ENCODE peak calls at places on chromosomes 7 and 10, in four cellular contexts. Q is astrocyte, X is endothelial cell of umbilical vein, B is fibroblast of lung. F is an unnamed sample.

GRCh38 chr10:30821269-30821993 is 191.9 kb upstream of the LYZL2 start:
- DNase-seq in Q (peak), X (peak), B (peak), F (no peak)

GRCh38 chr7:27235387-27236052 is 7.1 kb upstream of the EVX1 start:
- DNase-seq in Q (no peak), X (no peak), B (peak), F (no peak)

GRCh38 chr10:102112210-102112817 is 7.9 kb downstream of the LDB1 start:
- DNase-seq in Q (no peak), X (no peak), B (no peak), F (no peak)

GRCh38 chr7:116726713-116727431 is 54.9 kb downstream of the MET start:
- DNase-seq in Q (no peak), X (no peak), B (no peak), F (no peak)

GRCh38 chr7:76053461-76053860 is 5.6 kb downstream of the MDH2 start:
- DNase-seq in Q (no peak), X (no peak), B (no peak), F (no peak)

GRCh38 chr10:126160971-126161630 is 227.2 kb downstream of the ADAM12 start:
- DNase-seq in Q (no peak), X (no peak), B (no peak), F (no peak)

GRCh38 chr10:121572857-121573540 is 25.2 kb downstream of the FGFR2 start:
- DNase-seq in Q (no peak), X (no peak), B (no peak), F (no peak)

GRCh38 chr7:122006687-122007086 is 133.7 kb downstream of the PTPRZ1 start:
- DNase-seq in Q (no peak), X (no peak), B (no peak), F (peak)

GRCh38 chr7:28068811-28069216 is 111.8 kb downstream of the JAZF1 start:
- DNase-seq in Q (no peak), X (no peak), B (no peak), F (no peak)

GRCh38 chr10:130230036-130230435 is 93.8 kb downstream of the GLRX3 start:
- DNase-seq in Q (no peak), X (no peak), B (no peak), F (no peak)

GRCh38 chr7:44051611-44052220 is 7.2 kb downstream of the DBNL start:
- DNase-seq in Q (no peak), X (no peak), B (no peak), F (no peak)

GRCh38 chr10:11446895-11447294 is 164.6 kb downstream of the USP6NL start:
- DNase-seq in Q (no peak), X (no peak), B (no peak), F (no peak)

GRCh38 chr10:9302142-9302746 is 1247.8 kb downstream of the GATA3 start:
- DNase-seq in Q (peak), X (peak), B (peak), F (peak)

GRCh38 chr10:122954731-122955050 is 664 bp upstream of the C10orf88 start:
- DNase-seq in Q (no peak), X (no peak), B (no peak), F (no peak)

GRCh38 chr10:84118395-84119006 is 20.8 kb upstream of the GHITM start:
- DNase-seq in Q (no peak), X (no peak), B (no peak), F (no peak)

GRCh38 chr10:78830062-78830974 is 238.4 kb upstream of the ZMIZ1 start:
- DNase-seq in Q (peak), X (no peak), B (peak), F (no peak)

GRCh38 chr10:112650588-112651030 is 203.6 kb downstream of the VTI1A start:
- DNase-seq in Q (peak), X (peak), B (peak), F (no peak)

GRCh38 chr7:100642534-100642907 is 1.2 kb upstream of the TFR2 start:
- DNase-seq in Q (no peak), X (no peak), B (no peak), F (no peak)

GRCh38 chr7:55485501-55486171 is 86.7 kb downstream of the VOPP1 start:
- DNase-seq in Q (no peak), X (no peak), B (no peak), F (no peak)

GRCh38 chr10:22646291-22646926 is 68.0 kb downstream of the PIP4K2A start:
- DNase-seq in Q (peak), X (no peak), B (peak), F (no peak)

GRCh38 chr7:38330861-38331709 is 57.6 kb upstream of the TARP start:
- DNase-seq in Q (no peak), X (no peak), B (no peak), F (no peak)

GRCh38 chr10:103224133-103224532 is 21.6 kb upstream of the RPEL1 start:
- DNase-seq in Q (no peak), X (no peak), B (no peak), F (no peak)

GRCh38 chr10:74743401-74743800 is 83.0 kb upstream of the KAT6B start:
- DNase-seq in Q (no peak), X (no peak), B (no peak), F (no peak)

GRCh38 chr10:102780246-102780645 is 36.5 kb downstream of the WBP1L start:
- DNase-seq in Q (peak), X (no peak), B (peak), F (no peak)

GRCh38 chr7:149454006-149454405 is 6.9 kb downstream of the ZNF777 start:
- DNase-seq in Q (no peak), X (no peak), B (no peak), F (no peak)

GRCh38 chr7:129550673-129551360 is 48.5 kb downstream of the SMKR1 start:
- DNase-seq in Q (no peak), X (no peak), B (no peak), F (no peak)

GRCh38 chr7:47877336-47877735 is 70.9 kb downstream of the PKD1L1 start:
- DNase-seq in Q (no peak), X (no peak), B (no peak), F (no peak)

GRCh38 chr10:15640536-15641085 is 79.1 kb downstream of the ITGA8 start:
- DNase-seq in Q (no peak), X (no peak), B (no peak), F (no peak)
- TF ChIP-seq EZH2 in Q (no peak), X (no peak), B (no peak), F (no peak)

DNA sequence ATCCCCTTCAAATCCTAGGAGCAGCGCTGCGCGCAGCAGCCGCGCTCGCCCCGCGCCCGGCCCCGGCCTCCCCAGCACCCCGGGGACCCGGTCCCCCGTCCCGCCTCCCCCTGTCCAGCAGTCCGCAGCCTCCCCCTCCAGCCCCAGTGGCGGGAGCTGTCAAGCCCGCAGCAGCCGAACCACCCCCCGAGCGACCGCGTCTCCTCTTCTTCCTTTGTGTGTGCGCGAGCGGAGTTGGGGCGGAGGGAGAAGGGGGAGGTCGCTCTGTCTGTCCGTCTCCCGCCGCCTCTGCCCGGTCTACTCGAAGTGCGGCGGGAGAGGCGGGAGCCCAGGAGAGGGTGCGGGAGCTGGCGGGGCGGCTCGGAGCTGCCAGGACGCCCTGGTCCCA is 375 bp upstream of the CHN2 start:
- DNase-seq in Q (no peak), X (no peak), B (peak), F (no peak)
- TF ChIP-seq EZH2 in Q (no peak), X (no peak), B (no peak), F (no peak)

DNA sequence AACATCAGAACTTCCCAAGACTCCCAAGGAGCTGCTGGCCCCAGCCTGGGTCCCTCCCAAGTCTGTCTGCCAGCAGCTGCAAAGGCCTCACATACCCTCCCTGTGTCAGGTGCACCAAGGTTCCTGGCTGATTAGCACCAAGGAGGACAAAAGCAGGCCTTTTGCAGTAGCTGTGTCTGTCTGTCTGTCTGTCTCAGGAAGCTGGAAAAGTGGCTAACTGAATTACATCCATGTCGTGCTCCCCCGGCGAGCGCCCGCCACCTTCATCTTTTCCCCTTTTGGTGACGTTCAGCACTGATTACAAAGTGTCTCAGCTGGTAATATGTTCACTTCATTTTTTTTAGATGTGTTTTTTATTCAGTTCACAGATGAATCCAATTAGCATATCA is 536.3 kb downstream of the PTPRN2 start:
- DNase-seq in Q (no peak), X (no peak), B (no peak), F (no peak)
- TF ChIP-seq EZH2 in Q (no peak), X (no peak), B (no peak), F (no peak)

GRCh38 chr10:86399879-86400704 is 33.5 kb upstream of the GRID1 start:
- DNase-seq in Q (peak), X (peak), B (peak), F (peak)
- TF ChIP-seq EZH2 in Q (no peak), X (no peak), B (no peak), F (no peak)

GRCh38 chr10:97140284-97140846 is 45.4 kb downstream of the SLIT1 start:
- DNase-seq in Q (no peak), X (no peak), B (no peak), F (no peak)
- TF ChIP-seq EZH2 in Q (peak), X (peak), B (no peak), F (no peak)

F was measured in keratinocyte.